ENCODE peak calls at places on chromosomes 12 and 14, in eight cellular contexts. X is mammary epithelial cell, C is thoracic aorta, Q is Panc1, B is Peyer's patch, E is AG10803, K is lower lobe of right lung, L is choroid plexus epithelial cell. T is an unnamed sample.

GRCh38 chr14:98622208-98623051 is 649.6 kb downstream of the BCL11B start:
- DNase-seq in C (no peak), Q (no peak), X (peak), K (no peak), B (no peak), L (no peak), E (peak), T (no peak)

GRCh38 chr12:104670439-104671406 is 214.0 kb downstream of the CHST11 start:
- DNase-seq in L (no peak), Q (no peak), B (no peak), X (no peak), C (no peak), E (no peak), K (peak), T (no peak)

GRCh38 chr12:50442178-50442908 is 41.7 kb downstream of the LARP4 start:
- DNase-seq in L (no peak), B (no peak), X (peak), C (no peak), E (no peak), K (no peak), Q (no peak), T (no peak)

GRCh38 chr14:65352964-65353530 is 59.5 kb upstream of the FUT8 start:
- DNase-seq in E (no peak), X (peak), B (no peak), Q (no peak), K (no peak), L (no peak), C (no peak), T (no peak)

GRCh38 chr12:33044447-33044846 is 147.9 kb upstream of the PKP2 start:
- DNase-seq in L (no peak), B (no peak), E (no peak), C (no peak), K (no peak), X (peak), Q (no peak), T (no peak)

GRCh38 chr12:120421701-120422100 is 16.2 kb upstream of the COX6A1 start:
- DNase-seq in L (no peak), Q (no peak), E (no peak), B (no peak), K (no peak), X (no peak), C (no peak), T (no peak)

GRCh38 chr12:53070901-53071492 is 8.2 kb downstream of the SPRYD3 start:
- DNase-seq in K (no peak), B (peak), Q (no peak), C (no peak), E (peak), X (no peak), L (peak), T (no peak)

GRCh38 chr12:42445891-42446290 is 119.9 kb downstream of the PPHLN1 start:
- DNase-seq in X (no peak), C (no peak), Q (no peak), B (no peak), E (no peak), L (no peak), K (no peak), T (no peak)

GRCh38 chr12:44334347-44334746 is 498.5 kb downstream of the TMEM117 start:
- DNase-seq in K (no peak), B (no peak), Q (no peak), L (no peak), X (peak), C (no peak), E (no peak), T (no peak)

GRCh38 chr14:96624661-96625435 is 122.7 kb downstream of the PAPOLA start:
- DNase-seq in K (no peak), X (no peak), Q (no peak), L (no peak), B (peak), E (no peak), C (no peak), T (no peak)

GRCh38 chr14:90569201-90569600 is 172.4 kb downstream of the CALM1 start:
- DNase-seq in C (no peak), L (no peak), B (no peak), Q (no peak), K (no peak), X (no peak), E (no peak), T (no peak)

GRCh38 chr14:100696017-100696416 is 30.7 kb upstream of the DLK1 start:
- DNase-seq in B (no peak), Q (no peak), X (no peak), L (no peak), C (no peak), E (no peak), K (no peak), T (no peak)

GRCh38 chr14:70086685-70087379 is 101.9 kb downstream of the SLC8A3 start:
- DNase-seq in Q (no peak), C (no peak), L (peak), X (peak), K (no peak), E (peak), B (no peak), T (peak)

GRCh38 chr14:95311752-95312151 is 8.0 kb downstream of the CLMN start:
- DNase-seq in B (no peak), E (no peak), K (peak), Q (no peak), L (no peak), C (no peak), X (no peak), T (peak)

GRCh38 chr12:106145539-106146447 is 7.0 kb upstream of the NUAK1 start:
- DNase-seq in C (no peak), K (no peak), L (peak), E (peak), X (no peak), Q (no peak), B (no peak), T (no peak)

GRCh38 chr12:106146987-106147386 is 8.2 kb upstream of the NUAK1 start:
- DNase-seq in K (no peak), B (no peak), Q (no peak), X (no peak), L (no peak), C (no peak), E (no peak), T (no peak)

GRCh38 chr12:106149096-106149784 is 10.5 kb upstream of the NUAK1 start:
- DNase-seq in Q (no peak), E (peak), C (no peak), X (no peak), B (no peak), K (no peak), L (peak), T (no peak)

GRCh38 chr12:106144847-106145246 is 6.1 kb upstream of the NUAK1 start:
- DNase-seq in L (peak), K (no peak), E (peak), Q (no peak), C (no peak), X (peak), B (no peak), T (no peak)

DNA sequence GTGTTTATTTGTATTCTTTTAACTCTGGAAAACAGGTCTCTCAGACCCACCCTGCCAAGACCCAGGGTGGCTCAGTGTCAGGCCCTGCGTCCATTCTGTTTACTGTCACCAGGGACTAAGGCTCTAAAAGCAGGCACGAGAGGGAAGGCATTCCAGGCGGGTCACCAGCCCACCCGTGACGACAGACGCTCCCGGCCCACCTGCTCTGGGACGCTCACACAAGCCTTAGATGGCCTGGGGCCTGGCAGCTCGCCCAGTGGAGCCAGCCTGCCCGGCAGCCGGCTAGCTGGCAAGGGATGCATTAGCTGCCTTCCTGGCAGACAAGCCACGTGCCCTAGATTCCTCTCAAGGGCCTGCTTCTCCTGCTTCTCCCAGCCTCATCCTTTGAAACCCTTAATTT is 9.2 kb upstream of the NUAK1 start:
- DNase-seq in B (no peak), K (no peak), Q (no peak), X (no peak), L (no peak), E (no peak), C (no peak), T (no peak)
- TF ChIP-seq CTCF in B (no peak), K (no peak), Q (no peak), X (no peak), L (no peak), E (no peak), C (no peak), T (no peak)

GRCh38 chr12:133135747-133136146 is 5.3 kb downstream of the ZNF10 start:
- DNase-seq in Q (no peak), X (no peak), K (no peak), C (no peak), E (no peak), B (no peak), L (no peak), T (no peak)
- H3K4me3 ChIP-seq in Q (no peak), X (no peak), K (no peak), C (no peak), E (no peak), B (no peak), L (no peak), T (no peak)

DNA sequence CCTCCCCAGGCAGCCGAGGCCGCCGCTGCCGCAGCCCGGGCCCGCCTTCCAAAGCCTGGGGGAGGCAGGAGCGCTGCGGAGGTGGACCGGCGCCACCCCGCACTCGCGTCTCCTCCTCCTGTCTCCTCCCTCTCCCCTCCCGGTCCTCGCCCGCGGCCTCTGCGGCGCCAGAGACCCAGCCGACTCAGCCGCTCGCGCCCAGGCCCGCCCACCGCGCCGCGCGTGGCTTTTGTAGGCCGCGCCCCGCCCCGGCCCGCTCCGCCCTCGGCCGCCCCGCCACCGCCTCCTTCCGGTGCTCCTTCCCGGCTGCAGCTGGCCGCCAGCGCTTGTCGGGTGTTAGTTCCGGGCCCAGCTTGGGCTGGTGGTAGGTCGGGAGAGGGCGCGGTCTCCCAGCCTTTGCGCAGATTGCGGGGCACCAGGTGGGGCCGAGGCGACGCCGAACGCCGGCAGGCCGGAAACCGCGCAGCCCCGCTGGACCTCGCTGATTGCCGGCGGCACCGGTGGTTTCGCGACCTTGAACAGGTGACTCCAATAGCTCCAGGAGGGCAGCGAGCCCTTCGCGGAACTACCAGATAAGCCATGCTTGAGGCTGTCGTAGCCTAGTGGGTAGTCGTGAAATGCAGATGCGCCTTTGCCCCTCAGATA is at the start of gene CAPRIN2:
- DNase-seq in B (peak), C (peak), X (peak), K (peak), E (peak), L (peak), Q (peak), T (peak)
- TF ChIP-seq CTCF in B (no peak), C (no peak), X (peak), K (peak), E (no peak), L (peak), Q (peak), T (no peak)

DNA sequence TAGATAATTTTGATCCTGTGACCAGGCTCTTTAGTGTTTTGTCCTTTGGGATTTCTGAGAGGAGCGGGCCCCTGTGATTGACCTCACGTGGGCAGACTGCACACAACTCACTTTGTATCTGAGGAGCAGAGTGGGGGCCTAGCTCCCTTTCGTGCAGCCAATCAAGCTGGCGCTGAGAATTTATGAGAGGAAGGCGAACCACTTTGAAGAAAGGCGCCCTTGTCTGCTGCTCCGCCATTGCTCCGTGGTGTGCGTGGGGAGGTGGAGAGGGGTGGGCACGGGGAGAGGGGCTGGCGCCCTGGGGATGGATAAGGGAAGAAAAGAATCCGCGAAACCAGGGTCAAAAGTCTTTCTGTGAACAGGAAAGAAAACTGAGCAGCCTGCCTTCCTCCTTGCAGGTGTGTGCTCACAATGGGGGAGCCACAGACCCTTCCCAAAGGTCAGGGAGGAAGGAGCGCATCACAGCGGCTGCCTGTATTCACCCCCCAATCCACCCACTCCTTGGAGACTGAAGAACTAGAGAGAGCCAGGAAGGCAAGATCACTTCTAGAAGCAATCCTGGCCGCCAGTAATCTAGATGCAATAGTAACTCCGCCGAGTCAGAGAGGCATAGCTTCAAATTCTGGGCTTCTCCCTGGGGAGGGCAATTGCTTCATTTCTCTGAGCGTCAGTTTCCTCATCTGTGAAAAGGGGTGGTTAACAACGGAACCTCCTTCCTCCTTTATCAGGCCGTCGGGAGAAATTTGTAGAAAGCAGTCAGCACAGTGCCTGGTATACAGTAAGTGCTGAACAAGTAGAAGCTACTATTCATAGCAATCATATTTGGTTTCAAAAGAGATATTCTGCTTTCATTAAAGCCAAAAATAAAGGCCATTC is 24.9 kb upstream of the MED13L start:
- DNase-seq in X (no peak), L (no peak), E (no peak), K (no peak), Q (no peak), B (no peak), C (no peak), T (peak)
- H3K4me3 ChIP-seq in X (no peak), L (no peak), E (no peak), K (no peak), Q (no peak), B (no peak), C (no peak), T (no peak)

GRCh38 chr12:67929373-67929772 is 59.9 kb upstream of the IFNG-AS1 start:
- DNase-seq in K (no peak), X (no peak), E (no peak), L (no peak), B (no peak), Q (no peak), C (no peak), T (peak)
- TF ChIP-seq CTCF in K (no peak), X (no peak), E (no peak), L (no peak), B (no peak), Q (no peak), C (no peak), T (no peak)

GRCh38 chr12:2811791-2812190 is 677 bp upstream of the ITFG2 start:
- DNase-seq in Q (no peak), B (no peak), X (no peak), E (no peak), C (no peak), L (no peak), K (no peak), T (no peak)
- H3K4me3 ChIP-seq in Q (peak), B (peak), X (peak), E (peak), C (peak), L (peak), K (peak), T (peak)